ENCODE peak calls at places on chromosomes 4 and X, in nine cellular contexts. R is RWPE1; F is activated CD4-positive, alpha-beta T cell treated with anti-CD3 and anti-CD28 coated beads, Interleukin-2, amount 50 U/mL, for 4 hours; Y is body of pancreas; Z is stomach; A is omental fat pad; M is stimulated activated CD4-positive, alpha-beta T cell treated with anti-CD3 and anti-CD28 coated beads, Interleukin-15, amount 100 ng/mL, for 1 hour; N is dermis blood vessel endothelial cell; W is effector CD4-positive, alpha-beta T cell. I is an unnamed sample.

GRCh38 chr4:122602277-122603142 is 18.4 kb downstream of the IL21 start:
- DNase-seq in N (peak), A (no peak), M (no peak), F (no peak), W (no peak), Z (no peak), R (peak), Y (no peak), I (no peak)

GRCh38 chr4:121096174-121096573 is 23.8 kb upstream of the NDNF start:
- DNase-seq in M (no peak), N (no peak), R (no peak), W (no peak), Z (no peak), A (no peak), F (no peak), Y (no peak), I (no peak)

GRCh38 chrX:68196939-68197791 is 236.1 kb downstream of the OPHN1 start:
- DNase-seq in R (peak), A (no peak), N (peak), F (no peak), Z (no peak), M (no peak), W (peak), Y (peak), I (peak)

GRCh38 chr4:10667651-10668341 is 16.8 kb downstream of the CLNK start:
- DNase-seq in F (no peak), Z (no peak), A (no peak), N (peak), W (no peak), R (no peak), Y (no peak), M (no peak), I (no peak)

GRCh38 chrX:69158166-69159040 is 6.8 kb downstream of the PJA1 start:
- DNase-seq in F (peak), M (peak), A (no peak), Z (peak), Y (peak), W (no peak), R (peak), N (peak), I (peak)

GRCh38 chr4:7938513-7939376 is 916 bp downstream of the AFAP1 start:
- DNase-seq in F (no peak), R (peak), W (peak), Y (peak), M (no peak), A (no peak), N (peak), Z (peak), I (no peak)

GRCh38 chr4:101191302-101192098 is 155.8 kb downstream of the PPP3CA start:
- DNase-seq in A (peak), Y (peak), N (peak), R (no peak), W (no peak), Z (peak), F (no peak), M (no peak), I (peak)

GRCh38 chr4:140085924-140086323 is 68.1 kb downstream of the MAML3 start:
- DNase-seq in A (no peak), Y (no peak), R (no peak), F (no peak), Z (no peak), M (no peak), N (no peak), W (no peak), I (no peak)

GRCh38 chr4:140754918-140755810 is 1.0 kb downstream of the TBC1D9 start:
- DNase-seq in M (no peak), R (no peak), F (no peak), W (no peak), N (peak), A (no peak), Z (no peak), Y (no peak), I (no peak)

GRCh38 chrX:5278908-5279307 is 949.8 kb downstream of the NLGN4X start:
- DNase-seq in Y (no peak), A (no peak), F (no peak), R (no peak), M (no peak), N (no peak), Z (no peak), W (no peak), I (no peak)

GRCh38 chr4:77100234-77100633 is 24.4 kb upstream of the CCNI start:
- DNase-seq in F (no peak), Z (no peak), M (no peak), R (no peak), W (no peak), N (peak), Y (no peak), A (no peak), I (no peak)

GRCh38 chr4:143294310-143294709 is 42.4 kb upstream of the GAB1 start:
- DNase-seq in A (no peak), F (no peak), R (no peak), M (no peak), N (no peak), Y (peak), W (no peak), Z (peak), I (peak)

GRCh38 chr4:60846678-60847077 is 353.4 kb upstream of the ADGRL3 start:
- DNase-seq in A (no peak), R (no peak), M (no peak), W (no peak), N (no peak), F (no peak), Z (no peak), Y (no peak), I (no peak)

GRCh38 chrX:120464409-120464808 is 4.7 kb downstream of the LAMP2 start:
- DNase-seq in N (no peak), Z (no peak), R (no peak), F (no peak), A (no peak), Y (no peak), W (no peak), M (no peak), I (no peak)

GRCh38 chr4:135533053-135533452 is 1331.5 kb upstream of the PABPC4L start:
- DNase-seq in Y (no peak), N (no peak), A (no peak), Z (no peak), M (no peak), W (no peak), R (no peak), F (no peak), I (no peak)

GRCh38 chrX:71214604-71215334 is 8.3 kb upstream of the GJB1 start:
- DNase-seq in M (no peak), A (no peak), Z (peak), N (no peak), R (no peak), W (no peak), Y (peak), F (no peak), I (peak)

GRCh38 chr4:4837316-4837715 is 22.1 kb upstream of the MSX1 start:
- DNase-seq in Z (no peak), R (no peak), F (no peak), W (no peak), N (no peak), M (no peak), Y (peak), A (no peak), I (no peak)

GRCh38 chr4:149223659-149224058 is 592.0 kb downstream of the IQCM start:
- DNase-seq in Y (no peak), N (no peak), Z (no peak), A (no peak), M (no peak), W (no peak), F (no peak), R (no peak), I (no peak)

GRCh38 chrX:43504394-43504793 is 151.7 kb upstream of the MAOA start:
- DNase-seq in N (no peak), R (no peak), Z (no peak), Y (no peak), F (no peak), W (no peak), M (no peak), A (no peak), I (no peak)

GRCh38 chrX:25810202-25810601 is 327.9 kb upstream of the MAGEB18 start:
- DNase-seq in F (no peak), W (no peak), N (peak), M (no peak), Y (no peak), A (no peak), R (no peak), Z (no peak), I (no peak)

GRCh38 chr4:2560167-2560566 is 23.7 kb downstream of the FAM193A start:
- DNase-seq in Z (no peak), R (no peak), A (no peak), W (no peak), M (no peak), Y (no peak), F (no peak), N (no peak), I (no peak)

GRCh38 chrX:125713633-125714032 is 394.0 kb downstream of the TEX13C start:
- DNase-seq in W (no peak), Z (no peak), F (no peak), M (no peak), Y (no peak), N (no peak), R (no peak), A (no peak), I (no peak)

GRCh38 chr4:109436504-109436903 is 2.9 kb downstream of the SEC24B start:
- DNase-seq in Z (no peak), W (no peak), Y (no peak), R (no peak), F (no peak), M (no peak), N (no peak), A (no peak), I (no peak)

GRCh38 chrX:2159393-2159792 is 341.4 kb downstream of the DHRSX start:
- DNase-seq in F (no peak), N (no peak), Y (no peak), W (no peak), A (no peak), Z (no peak), R (no peak), M (no peak), I (no peak)

GRCh38 chrX:114584434-114584943 is 603 bp downstream of the HTR2C start:
- DNase-seq in Y (no peak), F (no peak), M (no peak), Z (no peak), N (no peak), W (no peak), A (no peak), R (no peak), I (no peak)

GRCh38 chrX:17788439-17788838 is 51.1 kb downstream of the SCML1 start:
- DNase-seq in R (peak), W (peak), Z (peak), A (no peak), Y (peak), F (peak), M (peak), N (peak), I (peak)

GRCh38 chr4:147866532-147867271 is 134.8 kb downstream of the ARHGAP10 start:
- DNase-seq in R (peak), Y (peak), N (peak), A (peak), W (peak), F (peak), M (peak), Z (peak), I (peak)

GRCh38 chrX:38365939-38366338 is 13.5 kb downstream of the OTC start:
- DNase-seq in M (no peak), Z (no peak), R (no peak), A (no peak), Y (no peak), W (no peak), N (no peak), F (no peak), I (no peak)

GRCh38 chr4:122542411-122543236 is 78.2 kb downstream of the IL21 start:
- DNase-seq in Y (no peak), N (peak), W (no peak), R (no peak), A (no peak), Z (no peak), F (no peak), M (no peak), I (no peak)

GRCh38 chrX:31074522-31074921 is 2.7 kb upstream of the FTHL17 start:
- DNase-seq in M (no peak), N (no peak), Y (no peak), R (no peak), W (no peak), A (no peak), F (no peak), Z (no peak), I (no peak)

GRCh38 chr4:76747613-76748012 is 150.3 kb downstream of the SOWAHB start:
- DNase-seq in A (no peak), Y (no peak), M (no peak), F (no peak), N (no peak), R (no peak), W (no peak), Z (no peak), I (no peak)

GRCh38 chrX:129534816-129535578 is 5.1 kb upstream of the OCRL start:
- DNase-seq in M (no peak), N (no peak), F (no peak), A (no peak), Z (no peak), W (no peak), R (peak), Y (no peak), I (no peak)

GRCh38 chr4:105194328-105195231 is 47.9 kb downstream of the TET2 start:
- DNase-seq in Z (no peak), Y (no peak), W (no peak), M (no peak), F (no peak), N (peak), R (no peak), A (no peak), I (no peak)

GRCh38 chr4:86011117-86011516 is 348.7 kb downstream of the MAPK10 start:
- DNase-seq in F (no peak), M (no peak), W (no peak), Y (no peak), R (peak), A (no peak), Z (no peak), N (peak), I (no peak)

GRCh38 chr4:41693629-41694028 is 54.9 kb downstream of the PHOX2B start:
- DNase-seq in F (no peak), M (no peak), Z (no peak), A (no peak), N (peak), Y (no peak), W (no peak), R (peak), I (no peak)

GRCh38 chr4:105389167-105389566 is 84.7 kb downstream of the PPA2 start:
- DNase-seq in Y (no peak), W (no peak), N (no peak), Z (no peak), A (no peak), F (no peak), M (no peak), R (no peak), I (no peak)

GRCh38 chrX:41759817-41760216 is 35.8 kb downstream of the GPR82 start:
- DNase-seq in Y (no peak), W (no peak), F (no peak), M (no peak), A (no peak), R (no peak), N (peak), Z (no peak), I (no peak)

GRCh38 chrX:6226053-6226645 is 2.5 kb downstream of the NLGN4X start:
- DNase-seq in N (peak), F (no peak), W (no peak), A (no peak), R (no peak), Z (no peak), Y (no peak), M (no peak), I (no peak)

GRCh38 chr4:163167333-163167626 is 590 bp upstream of the NAF1 start:
- DNase-seq in F (no peak), M (no peak), W (no peak), A (no peak), Y (no peak), R (no peak), N (no peak), Z (no peak), I (no peak)

GRCh38 chr4:206054-206453 is 81.8 kb downstream of the ZNF718 start:
- DNase-seq in N (no peak), M (no peak), A (no peak), R (no peak), F (no peak), W (no peak), Y (no peak), Z (no peak), I (no peak)

I was measured in mucosa of gallbladder.